ENCODE peak calls at places on chromosomes 12 and 14, in ten cellular contexts. One of them, this sample, is unnamed.

GRCh38 chr12:113088971-113089756 is 32.6 kb downstream of the DTX1 start:
- DNase-seq in endothelial cell: peak
- DNase-seq in GM06990: peak
- DNase-seq in WERI-Rb-1: no peak
- DNase-seq in bronchial epithelial cell: no peak
- DNase-seq in AG09309: no peak
- DNase-seq in CD4-positive, alpha-beta T cell: peak
- DNase-seq in GM12865: peak
- DNase-seq in type B pancreatic cell: no peak
- DNase-seq in OCI-LY7: no peak
- DNase-seq in this sample: no peak

GRCh38 chr12:133120385-133121191 is 9.5 kb downstream of the ZNF891 start:
- DNase-seq in endothelial cell: no peak
- DNase-seq in GM06990: no peak
- DNase-seq in WERI-Rb-1: no peak
- DNase-seq in bronchial epithelial cell: peak
- DNase-seq in AG09309: no peak
- DNase-seq in CD4-positive, alpha-beta T cell: no peak
- DNase-seq in GM12865: no peak
- DNase-seq in type B pancreatic cell: no peak
- DNase-seq in OCI-LY7: no peak
- DNase-seq in this sample: no peak

GRCh38 chr12:31896514-31897039 is 62.6 kb upstream of the RESF1 start:
- DNase-seq in endothelial cell: no peak
- DNase-seq in GM06990: peak
- DNase-seq in WERI-Rb-1: no peak
- DNase-seq in bronchial epithelial cell: peak
- DNase-seq in AG09309: no peak
- DNase-seq in CD4-positive, alpha-beta T cell: peak
- DNase-seq in GM12865: peak
- DNase-seq in type B pancreatic cell: no peak
- DNase-seq in OCI-LY7: peak
- DNase-seq in this sample: no peak

GRCh38 chr14:25537846-25538455 is 488.0 kb upstream of the STXBP6 start:
- DNase-seq in endothelial cell: peak
- DNase-seq in GM06990: no peak
- DNase-seq in WERI-Rb-1: peak
- DNase-seq in bronchial epithelial cell: peak
- DNase-seq in AG09309: no peak
- DNase-seq in CD4-positive, alpha-beta T cell: no peak
- DNase-seq in GM12865: peak
- DNase-seq in type B pancreatic cell: no peak
- DNase-seq in OCI-LY7: peak
- DNase-seq in this sample: no peak

GRCh38 chr12:130127909-130128763 is 34.1 kb upstream of the FZD10 start:
- DNase-seq in endothelial cell: no peak
- DNase-seq in GM06990: no peak
- DNase-seq in WERI-Rb-1: no peak
- DNase-seq in bronchial epithelial cell: peak
- DNase-seq in AG09309: no peak
- DNase-seq in CD4-positive, alpha-beta T cell: no peak
- DNase-seq in GM12865: no peak
- DNase-seq in type B pancreatic cell: no peak
- DNase-seq in OCI-LY7: no peak
- DNase-seq in this sample: no peak

GRCh38 chr12:121794532-121795028 is 1.1 kb upstream of the RHOF start:
- DNase-seq in endothelial cell: no peak
- DNase-seq in GM06990: no peak
- DNase-seq in WERI-Rb-1: no peak
- DNase-seq in bronchial epithelial cell: no peak
- DNase-seq in AG09309: no peak
- DNase-seq in CD4-positive, alpha-beta T cell: no peak
- DNase-seq in GM12865: no peak
- DNase-seq in type B pancreatic cell: no peak
- DNase-seq in OCI-LY7: no peak
- DNase-seq in this sample: no peak

GRCh38 chr12:39975374-39975918 is 130.4 kb downstream of the SLC2A13 start:
- DNase-seq in endothelial cell: no peak
- DNase-seq in GM06990: no peak
- DNase-seq in WERI-Rb-1: no peak
- DNase-seq in bronchial epithelial cell: no peak
- DNase-seq in AG09309: no peak
- DNase-seq in CD4-positive, alpha-beta T cell: no peak
- DNase-seq in GM12865: no peak
- DNase-seq in type B pancreatic cell: no peak
- DNase-seq in OCI-LY7: no peak
- DNase-seq in this sample: no peak

GRCh38 chr14:77409131-77409533 is 14.2 kb downstream of the NOXRED1 start:
- DNase-seq in endothelial cell: peak
- DNase-seq in GM06990: peak
- DNase-seq in WERI-Rb-1: peak
- DNase-seq in bronchial epithelial cell: peak
- DNase-seq in AG09309: no peak
- DNase-seq in CD4-positive, alpha-beta T cell: no peak
- DNase-seq in GM12865: peak
- DNase-seq in type B pancreatic cell: no peak
- DNase-seq in OCI-LY7: peak
- DNase-seq in this sample: no peak

GRCh38 chr12:42163913-42164312 is 19.2 kb upstream of the GXYLT1 start:
- DNase-seq in endothelial cell: no peak
- DNase-seq in GM06990: no peak
- DNase-seq in WERI-Rb-1: no peak
- DNase-seq in bronchial epithelial cell: no peak
- DNase-seq in AG09309: no peak
- DNase-seq in CD4-positive, alpha-beta T cell: no peak
- DNase-seq in GM12865: no peak
- DNase-seq in type B pancreatic cell: no peak
- DNase-seq in OCI-LY7: no peak
- DNase-seq in this sample: no peak

GRCh38 chr14:78367355-78367754 is 197.2 kb downstream of the NRXN3 start:
- DNase-seq in endothelial cell: no peak
- DNase-seq in GM06990: no peak
- DNase-seq in WERI-Rb-1: no peak
- DNase-seq in bronchial epithelial cell: no peak
- DNase-seq in AG09309: no peak
- DNase-seq in CD4-positive, alpha-beta T cell: no peak
- DNase-seq in GM12865: no peak
- DNase-seq in type B pancreatic cell: no peak
- DNase-seq in OCI-LY7: no peak
- DNase-seq in this sample: no peak

GRCh38 chr12:16884056-16884455 is 278.1 kb upstream of the LMO3 start:
- DNase-seq in endothelial cell: no peak
- DNase-seq in GM06990: no peak
- DNase-seq in WERI-Rb-1: no peak
- DNase-seq in bronchial epithelial cell: peak
- DNase-seq in AG09309: no peak
- DNase-seq in CD4-positive, alpha-beta T cell: no peak
- DNase-seq in GM12865: no peak
- DNase-seq in type B pancreatic cell: no peak
- DNase-seq in OCI-LY7: no peak
- DNase-seq in this sample: no peak

GRCh38 chr12:20426191-20426590 is 57.9 kb downstream of the PDE3A start:
- DNase-seq in endothelial cell: no peak
- DNase-seq in GM06990: no peak
- DNase-seq in WERI-Rb-1: no peak
- DNase-seq in bronchial epithelial cell: no peak
- DNase-seq in AG09309: no peak
- DNase-seq in CD4-positive, alpha-beta T cell: no peak
- DNase-seq in GM12865: no peak
- DNase-seq in type B pancreatic cell: no peak
- DNase-seq in OCI-LY7: no peak
- DNase-seq in this sample: no peak

GRCh38 chr14:76776306-76777251 is 15.3 kb downstream of the VASH1 start:
- DNase-seq in endothelial cell: no peak
- DNase-seq in GM06990: no peak
- DNase-seq in WERI-Rb-1: peak
- DNase-seq in bronchial epithelial cell: no peak
- DNase-seq in AG09309: no peak
- DNase-seq in CD4-positive, alpha-beta T cell: no peak
- DNase-seq in GM12865: no peak
- DNase-seq in type B pancreatic cell: peak
- DNase-seq in OCI-LY7: peak
- DNase-seq in this sample: no peak

GRCh38 chr12:125549836-125550235 is 484.6 kb downstream of the AACS start:
- DNase-seq in endothelial cell: peak
- DNase-seq in GM06990: no peak
- DNase-seq in WERI-Rb-1: peak
- DNase-seq in bronchial epithelial cell: no peak
- DNase-seq in AG09309: no peak
- DNase-seq in CD4-positive, alpha-beta T cell: no peak
- DNase-seq in GM12865: peak
- DNase-seq in type B pancreatic cell: no peak
- DNase-seq in OCI-LY7: peak
- DNase-seq in this sample: no peak
- TF ChIP-seq CTCF in endothelial cell: peak
- TF ChIP-seq CTCF in GM06990: peak
- TF ChIP-seq CTCF in WERI-Rb-1: peak
- TF ChIP-seq CTCF in bronchial epithelial cell: peak
- TF ChIP-seq CTCF in AG09309: no peak
- TF ChIP-seq CTCF in CD4-positive, alpha-beta T cell: peak
- TF ChIP-seq CTCF in GM12865: peak
- TF ChIP-seq CTCF in type B pancreatic cell: peak
- TF ChIP-seq CTCF in OCI-LY7: peak
- TF ChIP-seq CTCF in this sample: peak

GRCh38 chr12:82529954-82530353 is 156.8 kb upstream of the TMTC2 start:
- DNase-seq in endothelial cell: no peak
- DNase-seq in GM06990: no peak
- DNase-seq in WERI-Rb-1: no peak
- DNase-seq in bronchial epithelial cell: no peak
- DNase-seq in AG09309: no peak
- DNase-seq in CD4-positive, alpha-beta T cell: no peak
- DNase-seq in GM12865: no peak
- DNase-seq in type B pancreatic cell: no peak
- DNase-seq in OCI-LY7: no peak
- DNase-seq in this sample: no peak

GRCh38 chr12:82529096-82529495 is 157.6 kb upstream of the TMTC2 start:
- DNase-seq in endothelial cell: no peak
- DNase-seq in GM06990: no peak
- DNase-seq in WERI-Rb-1: no peak
- DNase-seq in bronchial epithelial cell: no peak
- DNase-seq in AG09309: no peak
- DNase-seq in CD4-positive, alpha-beta T cell: no peak
- DNase-seq in GM12865: peak
- DNase-seq in type B pancreatic cell: no peak
- DNase-seq in OCI-LY7: no peak
- DNase-seq in this sample: no peak

GRCh38 chr12:82525616-82526015 is 161.1 kb upstream of the TMTC2 start:
- DNase-seq in endothelial cell: no peak
- DNase-seq in GM06990: no peak
- DNase-seq in WERI-Rb-1: no peak
- DNase-seq in bronchial epithelial cell: no peak
- DNase-seq in AG09309: no peak
- DNase-seq in CD4-positive, alpha-beta T cell: no peak
- DNase-seq in GM12865: no peak
- DNase-seq in type B pancreatic cell: no peak
- DNase-seq in OCI-LY7: no peak
- DNase-seq in this sample: no peak

GRCh38 chr12:82524636-82525035 is 162.1 kb upstream of the TMTC2 start:
- DNase-seq in endothelial cell: no peak
- DNase-seq in GM06990: no peak
- DNase-seq in WERI-Rb-1: no peak
- DNase-seq in bronchial epithelial cell: no peak
- DNase-seq in AG09309: no peak
- DNase-seq in CD4-positive, alpha-beta T cell: no peak
- DNase-seq in GM12865: no peak
- DNase-seq in type B pancreatic cell: no peak
- DNase-seq in OCI-LY7: no peak
- DNase-seq in this sample: no peak

GRCh38 chr12:82527165-82527780 is 159.4 kb upstream of the TMTC2 start:
- DNase-seq in endothelial cell: no peak
- DNase-seq in GM06990: peak
- DNase-seq in WERI-Rb-1: peak
- DNase-seq in bronchial epithelial cell: peak
- DNase-seq in AG09309: peak
- DNase-seq in CD4-positive, alpha-beta T cell: no peak
- DNase-seq in GM12865: peak
- DNase-seq in type B pancreatic cell: no peak
- DNase-seq in OCI-LY7: peak
- DNase-seq in this sample: peak
- TF ChIP-seq CTCF in endothelial cell: peak
- TF ChIP-seq CTCF in GM06990: peak
- TF ChIP-seq CTCF in WERI-Rb-1: peak
- TF ChIP-seq CTCF in bronchial epithelial cell: peak
- TF ChIP-seq CTCF in AG09309: peak
- TF ChIP-seq CTCF in CD4-positive, alpha-beta T cell: peak
- TF ChIP-seq CTCF in GM12865: peak
- TF ChIP-seq CTCF in type B pancreatic cell: peak
- TF ChIP-seq CTCF in OCI-LY7: peak
- TF ChIP-seq CTCF in this sample: peak

DNA sequence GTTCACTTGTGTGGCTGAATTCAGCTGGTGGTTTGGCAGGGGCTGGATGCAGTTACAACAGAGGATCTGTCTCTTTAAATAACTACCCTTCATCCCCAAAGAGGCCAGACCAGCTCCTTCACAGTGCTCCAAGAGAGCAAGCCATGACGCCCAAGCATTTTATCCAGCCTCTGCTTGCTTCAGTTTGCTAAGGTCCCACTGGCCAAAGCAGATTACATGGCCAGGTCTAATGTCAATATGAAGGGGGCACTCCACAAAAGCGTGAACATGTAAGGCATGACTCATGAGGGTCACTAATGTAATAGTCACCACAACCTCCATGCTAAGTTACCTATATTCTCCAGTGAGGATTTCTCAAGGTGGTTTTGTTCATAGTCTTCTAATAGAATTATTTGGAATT is 62.9 kb downstream of the MARK3 start:
- DNase-seq in endothelial cell: no peak
- DNase-seq in GM06990: no peak
- DNase-seq in WERI-Rb-1: no peak
- DNase-seq in bronchial epithelial cell: peak
- DNase-seq in AG09309: no peak
- DNase-seq in CD4-positive, alpha-beta T cell: no peak
- DNase-seq in GM12865: no peak
- DNase-seq in type B pancreatic cell: no peak
- DNase-seq in OCI-LY7: no peak
- DNase-seq in this sample: no peak
- TF ChIP-seq CTCF in endothelial cell: no peak
- TF ChIP-seq CTCF in GM06990: no peak
- TF ChIP-seq CTCF in WERI-Rb-1: no peak
- TF ChIP-seq CTCF in bronchial epithelial cell: no peak
- TF ChIP-seq CTCF in AG09309: no peak
- TF ChIP-seq CTCF in CD4-positive, alpha-beta T cell: no peak
- TF ChIP-seq CTCF in GM12865: no peak
- TF ChIP-seq CTCF in type B pancreatic cell: no peak
- TF ChIP-seq CTCF in OCI-LY7: no peak
- TF ChIP-seq CTCF in this sample: no peak

DNA sequence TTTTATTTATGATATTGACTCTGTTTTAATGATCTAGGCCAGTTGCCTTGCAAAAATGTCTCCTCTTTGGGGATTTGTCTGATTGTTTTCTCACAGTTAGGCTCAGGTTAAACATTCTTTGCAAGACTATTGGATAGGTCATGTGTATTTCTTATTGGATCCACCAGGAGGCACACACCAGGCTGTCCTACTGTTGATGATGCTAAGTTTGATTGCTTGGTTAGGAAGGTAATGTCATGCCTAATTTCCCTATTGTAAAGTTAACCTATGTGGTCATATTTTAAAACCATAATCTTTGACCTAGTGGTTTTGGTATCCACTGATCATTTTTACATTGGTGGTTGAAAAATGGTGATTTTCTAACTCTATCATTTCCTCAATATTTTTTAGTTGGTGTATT is 137.1 kb downstream of the BRMS1L start:
- DNase-seq in endothelial cell: peak
- DNase-seq in GM06990: no peak
- DNase-seq in WERI-Rb-1: no peak
- DNase-seq in bronchial epithelial cell: peak
- DNase-seq in AG09309: no peak
- DNase-seq in CD4-positive, alpha-beta T cell: no peak
- DNase-seq in GM12865: peak
- DNase-seq in type B pancreatic cell: no peak
- DNase-seq in OCI-LY7: no peak
- DNase-seq in this sample: no peak
- TF ChIP-seq CTCF in endothelial cell: peak
- TF ChIP-seq CTCF in GM06990: peak
- TF ChIP-seq CTCF in WERI-Rb-1: peak
- TF ChIP-seq CTCF in bronchial epithelial cell: peak
- TF ChIP-seq CTCF in AG09309: no peak
- TF ChIP-seq CTCF in CD4-positive, alpha-beta T cell: no peak
- TF ChIP-seq CTCF in GM12865: peak
- TF ChIP-seq CTCF in type B pancreatic cell: peak
- TF ChIP-seq CTCF in OCI-LY7: peak
- TF ChIP-seq CTCF in this sample: peak

This sample was measured in HFFc6.